ENCODE peak calls at places on chromosomes 1 and 21, in ten cellular contexts. K is central memory CD8-positive, alpha-beta T cell; N is left cardiac atrium; C is germinal center; U is AG08396; E is activated naive CD4-positive, alpha-beta T cell; L is amygdala; T is effector memory CD8-positive, alpha-beta T cell; M is CD4-positive, CD25-positive, alpha-beta regulatory T cell; B is mesothelial cell of epicardium. R is an unnamed sample.

GRCh38 chr21:46110499-46111192 is 12.7 kb downstream of the COL6A2 start:
- DNase-seq in B (no peak), L (no peak), E (no peak), M (no peak), T (no peak), N (peak), U (peak), C (no peak), K (peak), R (no peak)

GRCh38 chr1:50508040-50508586 is 84.9 kb upstream of the DMRTA2 start:
- DNase-seq in K (no peak), B (no peak), C (no peak), E (no peak), T (no peak), L (no peak), M (no peak), N (no peak), U (no peak), R (no peak)

GRCh38 chr1:27571439-27572018 is 32.4 kb downstream of the AHDC1 start:
- DNase-seq in E (no peak), B (no peak), U (no peak), N (no peak), K (no peak), C (no peak), M (no peak), L (peak), T (no peak), R (no peak)

GRCh38 chr21:42123509-42123908 is 52.4 kb downstream of the UMODL1 start:
- DNase-seq in N (no peak), L (no peak), M (no peak), T (no peak), C (no peak), U (no peak), E (no peak), K (no peak), B (no peak), R (no peak)

GRCh38 chr1:89332461-89332860 is 31.4 kb upstream of the GBP6 start:
- DNase-seq in T (no peak), L (no peak), K (no peak), M (no peak), B (no peak), C (no peak), E (no peak), N (no peak), U (no peak), R (no peak)

GRCh38 chr1:21295059-21295401 is 4.8 kb upstream of the ECE1 start:
- DNase-seq in M (no peak), E (no peak), T (no peak), L (no peak), C (no peak), U (no peak), K (no peak), N (no peak), B (no peak), R (no peak)

GRCh38 chr1:164337885-164338284 is 221.1 kb upstream of the PBX1 start:
- DNase-seq in T (no peak), C (no peak), U (no peak), N (no peak), K (no peak), B (no peak), M (no peak), L (no peak), E (no peak), R (no peak)

GRCh38 chr1:197049100-197049499 is 18.0 kb downstream of the F13B start:
- DNase-seq in K (no peak), N (no peak), U (no peak), C (no peak), B (no peak), M (no peak), E (no peak), T (no peak), L (no peak), R (no peak)

GRCh38 chr1:12433323-12434053 is 184.5 kb downstream of the DHRS3 start:
- DNase-seq in L (no peak), N (peak), M (no peak), C (no peak), K (no peak), B (peak), E (no peak), T (no peak), U (no peak), R (peak)

GRCh38 chr1:208510192-208510952 is 266.2 kb upstream of the PLXNA2 start:
- DNase-seq in T (no peak), C (no peak), M (no peak), L (no peak), N (no peak), E (no peak), K (no peak), U (peak), B (no peak), R (peak)

GRCh38 chr1:10796029-10796944 is at the start of gene CASZ1:
- DNase-seq in N (peak), T (no peak), K (no peak), M (no peak), B (peak), U (peak), C (peak), E (no peak), L (no peak), R (peak)

GRCh38 chr1:198156111-198156744 is 570 bp upstream of the NEK7 start:
- DNase-seq in E (peak), T (peak), C (peak), U (peak), B (no peak), L (no peak), N (peak), K (peak), M (peak), R (peak)

GRCh38 chr1:171742577-171742922 is 685 bp upstream of the VAMP4 start:
- DNase-seq in M (no peak), T (no peak), U (no peak), B (no peak), L (no peak), N (peak), K (no peak), C (no peak), E (no peak), R (peak)

GRCh38 chr1:119797137-119797536 is 14.1 kb downstream of the REG4 start:
- DNase-seq in C (no peak), M (no peak), B (no peak), L (no peak), T (no peak), E (no peak), U (no peak), K (no peak), N (no peak), R (no peak)

GRCh38 chr1:147815503-147815902 is 55.1 kb upstream of the GJA5 start:
- DNase-seq in B (no peak), M (no peak), L (no peak), T (no peak), U (no peak), E (no peak), N (no peak), K (no peak), C (no peak), R (no peak)

GRCh38 chr1:172932981-172933380 is 117.8 kb downstream of the TNFSF18 start:
- DNase-seq in C (no peak), K (no peak), M (no peak), U (no peak), B (no peak), T (no peak), E (no peak), L (no peak), N (no peak), R (no peak)

GRCh38 chr21:21007606-21008005 is 9.4 kb downstream of the NCAM2 start:
- DNase-seq in T (no peak), N (no peak), K (no peak), C (no peak), E (no peak), U (no peak), L (no peak), M (no peak), B (no peak), R (peak)

GRCh38 chr1:36411674-36412648 is 14.3 kb upstream of the LSM10 start:
- DNase-seq in T (no peak), B (no peak), L (no peak), M (peak), C (no peak), K (no peak), E (no peak), U (no peak), N (no peak), R (peak)

GRCh38 chr21:36788116-36788515 is 89.2 kb downstream of the SIM2 start:
- DNase-seq in M (no peak), U (no peak), T (no peak), B (no peak), N (no peak), L (no peak), E (no peak), K (no peak), C (no peak), R (no peak)

GRCh38 chr1:228194921-228195812 is 12.7 kb upstream of the OBSCN start:
- DNase-seq in L (no peak), C (no peak), M (no peak), E (no peak), B (no peak), K (no peak), T (no peak), N (no peak), U (no peak), R (no peak)

GRCh38 chr1:177800386-177801058 is 169.3 kb downstream of the SEC16B start:
- DNase-seq in K (no peak), C (no peak), N (no peak), T (no peak), U (peak), E (no peak), B (no peak), L (no peak), M (no peak), R (peak)

GRCh38 chr1:47689894-47690293 is 252.1 kb downstream of the FOXD2 start:
- DNase-seq in M (no peak), T (no peak), K (no peak), N (no peak), L (no peak), E (no peak), B (no peak), C (no peak), U (no peak), R (no peak)

GRCh38 chr1:235997049-235997448 is 67.8 kb downstream of the NID1 start:
- DNase-seq in N (no peak), E (no peak), M (no peak), K (no peak), B (no peak), L (no peak), U (no peak), T (no peak), C (no peak), R (no peak)

GRCh38 chr1:23514121-23514679 is 16.8 kb downstream of the E2F2 start:
- DNase-seq in E (no peak), B (no peak), N (no peak), M (no peak), L (no peak), T (no peak), K (no peak), U (no peak), C (no peak), R (no peak)

GRCh38 chr1:50270926-50271325 is 152.3 kb downstream of the DMRTA2 start:
- DNase-seq in L (no peak), B (no peak), K (no peak), M (no peak), N (no peak), U (no peak), C (no peak), T (no peak), E (no peak), R (no peak)

GRCh38 chr1:201223852-201224670 is 33.4 kb downstream of the IGFN1 start:
- DNase-seq in C (no peak), L (no peak), M (no peak), K (no peak), N (no peak), E (no peak), U (no peak), T (no peak), B (no peak), R (no peak)

GRCh38 chr1:85459274-85459673 is 5.7 kb downstream of the DDAH1 start:
- DNase-seq in U (no peak), M (no peak), L (no peak), B (no peak), N (no peak), E (no peak), K (no peak), C (no peak), T (no peak), R (no peak)

GRCh38 chr1:161068306-161069200 is 1.1 kb downstream of the ARHGAP30 start:
- DNase-seq in M (peak), U (no peak), C (peak), B (no peak), L (no peak), K (peak), N (peak), E (no peak), T (peak), R (no peak)

GRCh38 chr1:113057006-113057405 is 16.0 kb upstream of the LRIG2 start:
- DNase-seq in B (no peak), T (no peak), M (no peak), L (no peak), U (no peak), N (no peak), C (peak), E (no peak), K (no peak), R (peak)

GRCh38 chr1:245999697-246000637 is 507.1 kb downstream of the SMYD3 start:
- DNase-seq in N (no peak), U (no peak), C (peak), M (no peak), L (no peak), K (no peak), B (no peak), T (no peak), E (no peak), R (no peak)

GRCh38 chr1:221696045-221696444 is 45.8 kb downstream of the DUSP10 start:
- DNase-seq in B (no peak), N (no peak), T (no peak), U (no peak), E (no peak), C (no peak), K (no peak), L (no peak), M (no peak), R (no peak)